ENCODE peak calls at places on chromosomes 12 and 14, in eight cellular contexts. A is neural progenitor cell; X is right cardiac atrium; N is astrocyte; B is WERI-Rb-1; M is psoas muscle; R is CD8-positive, alpha-beta memory T cell; Y is cardiac muscle cell. T is an unnamed sample. For H3K27me3, the result is how much of the 10 kb centered on the place peaks cover.

GRCh38 chr12:120012067-120012621 is 23.1 kb downstream of the BICDL1 start:
- DNase-seq in A (peak), X (no peak), N (peak), B (no peak), M (no peak), R (peak), Y (no peak), T (no peak)

GRCh38 chr12:80846930-80847329 is 90.8 kb downstream of the LIN7A start:
- DNase-seq in A (no peak), X (no peak), N (no peak), B (no peak), M (no peak), R (no peak), Y (no peak), T (no peak)

GRCh38 chr12:121713257-121714155 is 954 bp downstream of the TMEM120B start:
- DNase-seq in A (no peak), X (peak), N (no peak), B (no peak), M (peak), R (no peak), Y (no peak), T (no peak)

GRCh38 chr12:108211161-108211560 is 82.1 kb downstream of the WSCD2 start:
- DNase-seq in A (no peak), X (no peak), N (no peak), B (no peak), M (no peak), R (no peak), Y (no peak), T (no peak)

GRCh38 chr12:62270872-62271271 is 10.7 kb downstream of the USP15 start:
- DNase-seq in A (no peak), X (no peak), N (no peak), B (no peak), M (no peak), R (no peak), Y (no peak), T (no peak)

GRCh38 chr12:96445743-96446655 is 43.4 kb upstream of the CFAP54 start:
- DNase-seq in A (no peak), X (peak), N (peak), B (no peak), M (no peak), R (peak), Y (no peak), T (no peak)

GRCh38 chr14:103185051-103186027 is 62.1 kb downstream of the TNFAIP2 start:
- DNase-seq in A (peak), X (no peak), N (peak), B (no peak), M (no peak), R (no peak), Y (peak), T (no peak)

GRCh38 chr12:6346235-6346832 is 4.5 kb upstream of the TNFRSF1A start:
- DNase-seq in A (no peak), X (peak), N (no peak), B (no peak), M (no peak), R (no peak), Y (no peak), T (no peak)

GRCh38 chr14:71319646-71320045 is 412.4 kb downstream of the PCNX1 start:
- DNase-seq in A (peak), X (no peak), N (no peak), B (peak), M (no peak), R (no peak), Y (peak), T (peak)

GRCh38 chr14:93977790-93978581 is 1.6 kb upstream of the ASB2 start:
- DNase-seq in A (no peak), X (no peak), N (peak), B (no peak), M (peak), R (peak), Y (no peak), T (no peak)

GRCh38 chr12:4027412-4027811 is 154.2 kb upstream of the PARP11 start:
- DNase-seq in A (no peak), X (peak), N (no peak), B (no peak), M (no peak), R (peak), Y (no peak), T (peak)

GRCh38 chr12:131254374-131254773 is 300.7 kb downstream of the ADGRD1 start:
- DNase-seq in A (no peak), X (no peak), N (no peak), B (no peak), M (no peak), R (peak), Y (no peak), T (no peak)

GRCh38 chr14:28820677-28821076 is 54.1 kb downstream of the FOXG1 start:
- DNase-seq in A (no peak), X (no peak), N (no peak), B (no peak), M (no peak), R (no peak), Y (no peak), T (no peak)

GRCh38 chr14:34650786-34651584 is 21.0 kb upstream of the SNX6 start:
- DNase-seq in A (no peak), X (no peak), N (peak), B (no peak), M (no peak), R (no peak), Y (no peak), T (peak)

GRCh38 chr12:571795-572531 is 91.3 kb downstream of the NINJ2 start:
- DNase-seq in A (no peak), X (peak), N (no peak), B (no peak), M (peak), R (no peak), Y (no peak), T (peak)

GRCh38 chr14:80491131-80491530 is 279.8 kb upstream of the DIO2 start:
- DNase-seq in A (no peak), X (peak), N (peak), B (no peak), M (peak), R (no peak), Y (no peak), T (peak)

GRCh38 chr14:58118097-58118496 is 33.9 kb downstream of the ARMH4 start:
- DNase-seq in A (no peak), X (no peak), N (peak), B (no peak), M (no peak), R (no peak), Y (no peak), T (no peak)

GRCh38 chr12:87756721-87757120 is 272.5 kb downstream of the C12orf50 start:
- DNase-seq in A (no peak), X (no peak), N (no peak), B (no peak), M (no peak), R (no peak), Y (no peak), T (no peak)

GRCh38 chr12:124352839-124353238 is 57.9 kb downstream of the RFLNA start:
- DNase-seq in A (no peak), X (peak), N (no peak), B (no peak), M (peak), R (no peak), Y (peak), T (no peak)

GRCh38 chr12:126069549-126070165 is 1004.4 kb downstream of the AACS start:
- DNase-seq in A (peak), X (no peak), N (peak), B (peak), M (no peak), R (no peak), Y (peak), T (peak)

GRCh38 chr14:92511472-92512247 is 1.9 kb upstream of the RIN3 start:
- DNase-seq in A (no peak), X (no peak), N (peak), B (no peak), M (no peak), R (no peak), Y (no peak), T (peak)

GRCh38 chr12:50387972-50388478 is 8.4 kb downstream of the FAM186A start:
- DNase-seq in A (no peak), X (no peak), N (no peak), B (peak), M (no peak), R (no peak), Y (no peak), T (no peak)

DNA sequence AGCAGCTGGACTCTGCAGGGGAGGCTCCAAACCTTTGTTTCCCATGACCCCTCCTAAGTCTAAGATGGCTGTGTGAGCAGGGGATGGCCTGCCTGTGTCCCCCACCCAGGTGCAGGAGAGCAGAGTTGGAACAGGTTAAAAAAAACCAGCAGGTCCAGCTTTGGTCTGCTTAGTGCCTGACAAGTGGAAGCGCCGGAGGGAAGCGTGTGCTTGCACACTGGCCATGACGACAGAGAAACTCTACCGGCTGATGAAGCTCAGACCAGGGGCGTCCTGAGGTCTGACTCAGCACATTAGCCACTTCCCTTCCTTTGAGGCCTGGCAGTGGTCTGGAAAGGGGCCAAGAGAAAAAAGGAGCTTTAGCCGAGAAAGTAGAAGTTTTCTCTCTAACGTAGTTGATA is 280.1 kb downstream of the VRK1 start:
- DNase-seq in A (peak), X (peak), N (peak), B (no peak), M (no peak), R (peak), Y (peak), T (peak)
- H3K4me3 ChIP-seq in A (no peak), X (no peak), N (no peak), B (no peak), M (no peak), R (no peak), Y (no peak), T (no peak)

GRCh38 chr12:53953831-53954693 is 641 bp upstream of the HOXC12 start:
- DNase-seq in A (no peak), X (no peak), N (no peak), B (no peak), M (no peak), R (no peak), Y (no peak), T (no peak)
- H3K27me3 ChIP-seq in A (half or more), X (under half), N (half or more), B (half or more), M (under half), R (half or more), Y (half or more), T (under half)

GRCh38 chr14:68178282-68178681 is 358.7 kb downstream of the RAD51B start:
- DNase-seq in A (no peak), X (no peak), N (peak), B (no peak), M (no peak), R (no peak), Y (no peak), T (no peak)

GRCh38 chr14:68176687-68177086 is 357.1 kb downstream of the RAD51B start:
- DNase-seq in A (no peak), X (no peak), N (no peak), B (no peak), M (no peak), R (no peak), Y (no peak), T (no peak)

GRCh38 chr14:68182492-68182891 is 362.9 kb downstream of the RAD51B start:
- DNase-seq in A (no peak), X (no peak), N (no peak), B (no peak), M (no peak), R (no peak), Y (no peak), T (no peak)

GRCh38 chr14:68177728-68178127 is 358.1 kb downstream of the RAD51B start:
- DNase-seq in A (no peak), X (no peak), N (no peak), B (no peak), M (no peak), R (no peak), Y (no peak), T (no peak)

DNA sequence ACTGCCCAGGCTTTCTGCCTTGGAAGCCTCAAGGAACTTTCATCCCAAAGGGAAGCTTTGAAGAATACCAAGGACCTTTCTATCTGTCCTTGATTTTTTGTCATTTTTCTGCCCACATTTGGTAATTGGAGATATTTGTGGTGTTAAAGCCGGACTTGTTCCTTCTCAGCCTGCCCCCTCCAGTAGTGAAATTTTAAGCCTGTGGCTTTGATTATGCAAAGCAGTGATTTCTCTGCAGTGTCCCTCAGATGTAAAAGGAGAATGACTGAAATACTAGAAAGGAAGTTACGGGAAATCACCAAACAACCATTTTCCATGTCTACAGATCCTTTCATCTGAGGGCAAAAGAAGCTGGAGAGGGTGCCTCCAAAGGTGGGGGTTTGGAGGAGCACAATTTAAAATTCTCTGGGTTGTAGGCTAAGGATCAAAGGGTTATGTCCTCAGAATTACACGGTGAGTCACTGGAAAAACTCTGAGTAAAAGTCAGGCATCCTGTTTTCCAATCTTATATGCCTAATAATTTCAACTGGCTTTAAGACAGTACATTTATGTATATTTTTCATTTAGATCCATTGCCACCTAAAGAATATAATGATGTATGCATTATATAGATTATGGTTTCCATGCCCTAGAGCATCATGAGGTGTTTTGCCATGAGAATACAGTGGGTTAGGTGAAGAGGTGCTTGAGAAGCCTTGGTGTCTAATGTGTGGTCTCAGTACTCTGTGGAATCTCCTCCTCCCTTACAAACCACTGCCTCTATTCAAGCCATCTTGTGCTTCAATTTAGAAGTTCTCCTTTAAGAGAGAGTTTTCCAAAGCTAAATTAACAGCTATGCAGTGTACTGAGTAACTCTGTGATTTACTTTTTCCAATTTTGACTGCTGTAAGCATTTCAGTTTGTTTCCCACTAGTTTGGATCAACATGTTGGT is 362.1 kb downstream of the RAD51B start:
- DNase-seq in A (no peak), X (no peak), N (peak), B (no peak), M (no peak), R (no peak), Y (no peak), T (peak)
- H3K4me3 ChIP-seq in A (no peak), X (no peak), N (no peak), B (no peak), M (no peak), R (no peak), Y (no peak), T (no peak)

DNA sequence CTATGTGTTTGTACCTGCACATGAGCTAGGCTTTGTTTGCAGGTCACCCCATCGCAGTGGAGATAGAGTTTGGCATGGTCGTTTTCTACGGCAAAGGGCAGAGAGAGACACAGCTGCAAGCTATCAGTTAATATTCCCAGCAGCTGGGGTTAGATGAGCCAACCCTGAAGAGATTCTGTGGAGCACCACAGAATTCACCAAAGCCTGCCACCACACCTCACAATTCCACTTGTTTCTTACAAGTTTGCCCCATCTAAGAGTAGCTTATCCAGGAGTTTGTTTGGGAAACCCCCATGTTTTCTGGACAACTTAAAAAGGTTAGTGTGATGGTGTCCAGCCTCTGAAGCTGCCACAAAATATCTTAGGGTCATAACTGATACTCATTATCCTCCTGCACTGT is 20.0 kb upstream of the HIF1A start:
- DNase-seq in A (no peak), X (no peak), N (no peak), B (no peak), M (no peak), R (no peak), Y (no peak), T (no peak)
- H3K27me3 ChIP-seq in A (under half), X (under half), N (under half), B (under half), M (under half), R (under half), Y (under half), T (under half)

DNA sequence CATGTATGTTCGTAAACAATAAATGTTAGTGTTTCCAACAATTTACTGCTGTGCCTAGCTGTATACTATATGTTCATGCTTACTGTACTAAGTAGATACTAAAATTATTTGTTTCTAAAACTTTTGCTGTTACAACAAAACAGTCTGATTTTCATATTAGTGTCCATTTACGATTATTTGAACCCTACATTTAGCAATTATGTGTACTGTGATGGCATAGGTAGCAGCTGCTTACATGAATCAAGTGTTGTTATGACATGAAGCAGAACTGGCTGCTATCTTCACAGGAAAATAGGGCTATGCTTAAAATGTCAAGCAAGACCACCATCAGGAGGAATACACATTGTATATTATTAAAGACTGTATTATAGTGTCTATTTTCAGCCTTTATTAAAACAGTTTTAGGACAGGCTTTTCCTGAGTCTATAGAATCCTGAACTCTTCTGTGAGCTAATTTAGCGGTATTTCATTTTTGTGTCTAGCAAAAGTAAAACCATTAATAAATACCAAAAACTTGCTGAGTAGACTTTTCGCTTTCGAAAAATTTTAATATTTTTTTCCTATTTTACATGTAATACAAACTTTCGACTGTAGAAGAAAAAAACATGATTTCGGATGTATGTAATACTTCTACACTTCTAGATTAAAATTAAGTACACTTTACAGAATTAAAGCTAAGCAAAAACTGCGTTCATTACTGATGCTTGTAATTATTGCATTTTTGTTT is 1.1 kb upstream of the WDR89 start:
- DNase-seq in A (no peak), X (no peak), N (no peak), B (no peak), M (no peak), R (no peak), Y (no peak), T (no peak)
- H3K4me3 ChIP-seq in A (peak), X (peak), N (peak), B (peak), M (peak), R (peak), Y (peak), T (peak)

GRCh38 chr14:95577067-95577800 is 42.4 kb downstream of the GLRX5 start:
- DNase-seq in A (no peak), X (no peak), N (no peak), B (no peak), M (no peak), R (no peak), Y (no peak), T (no peak)

GRCh38 chr14:95577875-95578274 is 43.0 kb downstream of the GLRX5 start:
- DNase-seq in A (no peak), X (no peak), N (no peak), B (no peak), M (no peak), R (no peak), Y (no peak), T (no peak)

GRCh38 chr14:95575820-95576473 is 41.1 kb downstream of the GLRX5 start:
- DNase-seq in A (peak), X (no peak), N (no peak), B (no peak), M (no peak), R (no peak), Y (no peak), T (no peak)

DNA sequence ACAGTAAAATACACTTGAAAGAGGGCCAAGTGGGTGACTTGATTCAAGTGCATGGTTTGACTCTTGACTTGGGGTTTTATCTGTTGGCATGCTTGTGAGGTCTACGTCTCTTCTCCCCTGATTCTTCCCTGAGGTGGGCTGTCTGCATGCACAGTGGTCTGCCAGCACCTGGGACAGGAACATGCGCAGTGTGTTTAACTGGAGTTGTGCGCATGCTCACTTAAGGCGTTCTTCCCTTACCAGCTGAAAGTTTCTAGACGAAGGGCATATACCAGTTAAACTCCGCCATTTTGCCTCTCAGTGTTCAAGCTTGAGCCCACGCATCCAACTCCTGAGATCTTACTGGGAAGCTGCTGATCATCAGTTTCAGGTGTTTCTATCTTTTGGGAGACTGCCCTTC is 38.5 kb downstream of the GLRX5 start:
- DNase-seq in A (no peak), X (no peak), N (no peak), B (no peak), M (no peak), R (no peak), Y (no peak), T (no peak)
- H3K27me3 ChIP-seq in A (under half), X (under half), N (under half), B (under half), M (under half), R (under half), Y (under half), T (under half)

DNA sequence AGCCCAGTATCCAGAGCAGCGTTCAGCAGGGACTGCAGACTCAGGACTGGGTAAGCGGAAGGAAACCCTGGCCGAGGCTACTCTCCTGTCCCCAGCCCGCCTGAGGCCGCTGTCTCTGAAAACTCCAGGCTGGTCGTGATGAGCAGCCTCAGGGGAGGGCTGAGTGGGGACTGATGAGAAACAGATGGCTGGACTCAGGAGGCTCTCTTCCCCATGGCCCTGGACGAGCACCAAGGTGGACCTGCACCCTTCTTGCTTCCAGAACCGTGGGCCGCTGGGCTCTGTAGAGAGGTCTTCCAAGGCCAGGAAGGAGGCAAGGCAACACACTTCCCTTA is 1.1 kb downstream of the TEX22 start:
- DNase-seq in A (no peak), X (peak), N (no peak), B (no peak), M (no peak), R (no peak), Y (no peak), T (no peak)
- H3K4me3 ChIP-seq in A (no peak), X (peak), N (no peak), B (peak), M (peak), R (peak), Y (no peak), T (peak)

DNA sequence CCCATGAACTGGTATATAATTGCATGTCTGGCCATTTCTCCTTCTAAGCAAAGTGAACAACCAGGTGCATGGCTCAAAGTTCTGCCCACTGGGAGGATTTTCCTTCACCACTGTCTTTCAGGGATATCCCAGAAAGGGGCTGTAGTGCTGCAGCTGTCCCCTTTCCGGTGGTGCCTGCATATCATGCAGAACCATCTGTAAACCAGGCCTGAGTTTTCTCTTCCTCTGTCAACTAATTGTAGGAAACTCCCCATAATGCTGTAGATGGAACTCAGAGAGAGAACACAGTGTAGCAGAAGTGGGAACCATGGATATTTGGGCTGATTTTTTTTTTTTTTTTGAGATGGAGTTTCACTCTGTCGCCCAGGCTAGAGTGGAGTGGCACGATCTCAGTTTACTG is 45.6 kb upstream of the CRY1 start:
- DNase-seq in A (no peak), X (no peak), N (no peak), B (no peak), M (no peak), R (no peak), Y (no peak), T (no peak)
- H3K27me3 ChIP-seq in A (under half), X (under half), N (under half), B (under half), M (under half), R (under half), Y (under half), T (under half)

T was measured in MG63.